ENCODE peak calls at places on chromosomes 3 and 15, in five cellular contexts. W, U, B, M and A are unnamed samples.

GRCh38 chr3:111773484-111773883 is 85.6 kb upstream of the PHLDB2 start:
- DNase-seq in B (no peak), M (no peak), W (no peak), U (no peak), A (no peak)

GRCh38 chr3:130380398-130380797 is 34.9 kb downstream of the COL6A5 start:
- DNase-seq in U (no peak), B (no peak), W (no peak), M (no peak), A (no peak)

GRCh38 chr15:93708721-93709120 is 522.6 kb upstream of the MCTP2 start:
- DNase-seq in W (no peak), U (no peak), B (no peak), M (no peak), A (no peak)

GRCh38 chr3:187709155-187709554 is 6.8 kb upstream of the RTP2 start:
- DNase-seq in W (no peak), M (no peak), U (no peak), B (no peak), A (no peak)

GRCh38 chr3:72475258-72476138 is 372.7 kb downstream of the SHQ1 start:
- DNase-seq in B (no peak), U (no peak), W (no peak), M (no peak), A (no peak)

GRCh38 chr3:190368871-190369270 is 19.1 kb upstream of the CLDN16 start:
- DNase-seq in U (no peak), B (no peak), W (no peak), M (no peak), A (no peak)

GRCh38 chr3:157127831-157128767 is 31.8 kb downstream of the CCNL1 start:
- DNase-seq in B (peak), U (peak), M (no peak), W (peak), A (no peak)

GRCh38 chr15:78976691-78977090 is 31.8 kb upstream of the CTSH start:
- DNase-seq in M (no peak), U (no peak), B (no peak), W (no peak), A (no peak)

GRCh38 chr15:32828507-32829186 is 110.8 kb downstream of the GREM1 start:
- DNase-seq in U (peak), B (no peak), M (no peak), W (peak), A (peak)

GRCh38 chr3:190092250-190092649 is 28.4 kb downstream of the P3H2 start:
- DNase-seq in U (peak), B (no peak), M (no peak), W (peak), A (no peak)

GRCh38 chr3:10546181-10546624 is 40.8 kb upstream of the ATP2B2 start:
- DNase-seq in U (no peak), M (peak), B (peak), W (no peak), A (no peak)

GRCh38 chr3:67077656-67078055 is 79.5 kb downstream of the KBTBD8 start:
- DNase-seq in U (peak), M (no peak), B (no peak), W (no peak), A (no peak)

GRCh38 chr3:70927239-70927638 is 614.8 kb upstream of the MDFIC2 start:
- DNase-seq in M (no peak), U (no peak), W (no peak), B (no peak), A (no peak)